ENCODE peak calls at places on chromosomes 16 and 17, in four cellular contexts. W is fibroblast of lung, T is HFFc6, Y is mesothelial cell of epicardium. Q is an unnamed sample.

GRCh38 chr16:16159662-16160061 is 63.6 kb downstream of the ABCC6 start:
- DNase-seq in W (no peak), T (no peak), Y (no peak), Q (no peak)

GRCh38 chr17:40922239-40922638 is 15.2 kb downstream of the KRT23 start:
- DNase-seq in W (peak), T (peak), Y (no peak), Q (peak)

GRCh38 chr17:32111141-32111771 is 31.0 kb upstream of the RHOT1 start:
- DNase-seq in W (peak), T (peak), Y (peak), Q (no peak)

GRCh38 chr16:56866955-56867830 is 2.2 kb downstream of the SLC12A3 start:
- DNase-seq in W (peak), T (peak), Y (no peak), Q (no peak)

GRCh38 chr17:17401271-17401781 is 75.5 kb upstream of the MED9 start:
- DNase-seq in W (peak), T (no peak), Y (no peak), Q (no peak)

GRCh38 chr16:87832759-87833502 is 36.4 kb downstream of the SLC7A5 start:
- DNase-seq in W (no peak), T (no peak), Y (no peak), Q (no peak)

GRCh38 chr17:82913304-82914043 is 73.7 kb upstream of the ZNF750 start:
- DNase-seq in W (no peak), T (no peak), Y (no peak), Q (no peak)

GRCh38 chr17:65920996-65921395 is 270.9 kb downstream of the CEP112 start:
- DNase-seq in W (no peak), T (no peak), Y (no peak), Q (no peak)

GRCh38 chr17:51643702-51644490 is 383.6 kb downstream of the UTP18 start:
- DNase-seq in W (no peak), T (no peak), Y (no peak), Q (no peak)

GRCh38 chr16:69089091-69089912 is 16.2 kb upstream of the HAS3 start:
- DNase-seq in W (peak), T (no peak), Y (no peak), Q (no peak)

GRCh38 chr17:40545660-40546059 is 19.6 kb downstream of the CCR7 start:
- DNase-seq in W (no peak), T (no peak), Y (no peak), Q (no peak)

GRCh38 chr17:6072611-6073010 is 2.4 kb downstream of the WSCD1 start:
- DNase-seq in W (no peak), T (no peak), Y (no peak), Q (no peak)

GRCh38 chr17:41919165-41919817 is 540 bp upstream of the ACLY start:
- DNase-seq in W (no peak), T (no peak), Y (no peak), Q (no peak)

GRCh38 chr17:81429353-81429774 is 34.1 kb downstream of the BAHCC1 start:
- DNase-seq in W (peak), T (peak), Y (no peak), Q (no peak)

GRCh38 chr16:7555459-7555858 is 222.8 kb downstream of the RBFOX1 start:
- DNase-seq in W (no peak), T (no peak), Y (no peak), Q (no peak)

GRCh38 chr16:84044108-84044488 is 1.5 kb upstream of the SLC38A8 start:
- DNase-seq in W (peak), T (peak), Y (no peak), Q (no peak)

GRCh38 chr17:42065201-42065600 is 14.8 kb upstream of the C17orf113 start:
- DNase-seq in W (no peak), T (no peak), Y (no peak), Q (no peak)

GRCh38 chr17:41962111-41962510 is 4.5 kb upstream of the CNP start:
- DNase-seq in W (no peak), T (no peak), Y (no peak), Q (no peak)

GRCh38 chr16:81201267-81201666 is 37.2 kb upstream of the BCO1 start:
- DNase-seq in W (no peak), T (peak), Y (no peak), Q (no peak)

GRCh38 chr17:78857266-78857665 is 16.7 kb upstream of the USP36 start:
- DNase-seq in W (no peak), T (no peak), Y (no peak), Q (no peak)

GRCh38 chr17:74071280-74071679 is 132.2 kb upstream of the RPL38 start:
- DNase-seq in W (no peak), T (no peak), Y (no peak), Q (no peak)